ENCODE peak calls at places on chromosomes 4 and X, in six cellular contexts. X, H, C, T, K and W are unnamed samples.

GRCh38 chr4:144754562-144755410 is 108.8 kb downstream of the HHIP start:
- DNase-seq in X (no peak), K (peak; percentile 68), H (no peak), T (peak; percentile 5), C (no peak), W (no peak)

GRCh38 chr4:3868146-3868840 is 102.1 kb downstream of the ADRA2C start:
- DNase-seq in H (no peak), X (no peak), C (no peak), K (peak; percentile 91), T (no peak), W (no peak)

GRCh38 chrX:103776586-103776985 is at the start of gene PLP1:
- DNase-seq in H (no peak), C (no peak), K (no peak), X (no peak), T (no peak), W (no peak)

GRCh38 chr4:85901500-85901899 is 426.6 kb downstream of the ARHGAP24 start:
- DNase-seq in H (no peak), C (no peak), K (no peak), X (no peak), T (no peak), W (no peak)

GRCh38 chrX:7108995-7109634 is 38.4 kb upstream of the STS start:
- DNase-seq in C (no peak), K (no peak), X (no peak), T (no peak), H (no peak), W (no peak)

GRCh38 chr4:139643042-139643895 is 22.4 kb upstream of the MGST2 start:
- DNase-seq in H (no peak), T (no peak), C (no peak), K (peak; percentile 71), X (no peak), W (no peak)

GRCh38 chr4:188986271-188986689 is 847.0 kb downstream of the TRIML1 start:
- DNase-seq in H (no peak), T (no peak), X (no peak), C (no peak), K (no peak), W (no peak)

GRCh38 chr4:128061566-128062536 is 739 bp downstream of the LARP1B start:
- DNase-seq in H (peak; percentile 64), K (peak; percentile 90), T (peak; percentile 74), X (peak; percentile 62), C (peak; percentile 93), W (no peak)

GRCh38 chrX:143429021-143429570 is 88.2 kb downstream of the SPANXN3 start:
- DNase-seq in K (no peak), X (no peak), T (no peak), H (no peak), C (no peak), W (no peak)

GRCh38 chrX:69313622-69314290 is 148.5 kb upstream of the PJA1 start:
- DNase-seq in H (no peak), C (peak; percentile 37), X (no peak), K (peak; percentile 43), T (no peak), W (peak; percentile 64)

GRCh38 chrX:131746491-131746968 is 202.7 kb downstream of the OR13H1 start:
- DNase-seq in C (no peak), H (no peak), X (no peak), K (peak; percentile 66), T (peak; percentile 17), W (no peak)

GRCh38 chrX:19548279-19548678 is 33.0 kb upstream of the MAP3K15 start:
- DNase-seq in K (no peak), T (no peak), X (no peak), C (no peak), H (no peak), W (no peak)

GRCh38 chr4:185019451-185020292 is 1.4 kb downstream of the HELT start:
- DNase-seq in X (no peak), C (no peak), T (no peak), H (no peak), K (peak; percentile 87), W (no peak)

GRCh38 chr4:89914609-89915008 is 20.0 kb downstream of the MMRN1 start:
- DNase-seq in H (no peak), C (no peak), K (no peak), T (no peak), X (no peak), W (no peak)

GRCh38 chr4:8050555-8051206 is 107.9 kb downstream of the ABLIM2 start:
- DNase-seq in T (no peak), H (no peak), K (peak; percentile 92), X (no peak), C (no peak), W (no peak)

GRCh38 chr4:82489076-82489475 is 58.7 kb downstream of the ENOPH1 start:
- DNase-seq in C (no peak), H (no peak), K (no peak), T (no peak), X (no peak), W (no peak)

GRCh38 chrX:41923925-41924693 is 755 bp upstream of the CASK start:
- DNase-seq in H (peak; percentile 12), C (no peak), X (peak; percentile 6), K (peak; percentile 65), T (peak; percentile 12), W (no peak)

GRCh38 chr4:14865804-14866203 is 136.5 kb upstream of the CPEB2 start:
- DNase-seq in X (no peak), T (no peak), C (no peak), K (no peak), H (no peak), W (no peak)

GRCh38 chr4:98627883-98628282 is 30.5 kb downstream of the TSPAN5 start:
- DNase-seq in H (no peak), T (no peak), C (no peak), X (no peak), K (no peak), W (no peak)

GRCh38 chrX:77723684-77724083 is 62.3 kb downstream of the ATRX start:
- DNase-seq in C (no peak), X (no peak), H (no peak), K (no peak), T (no peak), W (no peak)

GRCh38 chr4:70721747-70722146 is at the start of gene RUFY3:
- DNase-seq in H (no peak), T (no peak), X (no peak), K (no peak), C (no peak), W (peak; percentile 90)

GRCh38 chr4:125750827-125751466 is 436.2 kb downstream of the FAT4 start:
- DNase-seq in K (peak; percentile 76), C (no peak), H (no peak), X (no peak), T (no peak), W (no peak)

GRCh38 chrX:21856504-21856903 is 717 bp downstream of the YY2 start:
- DNase-seq in T (no peak), K (no peak), C (no peak), H (no peak), X (no peak), W (no peak)

GRCh38 chr4:101846550-101846949 is 56.0 kb downstream of the BANK1 start:
- DNase-seq in X (no peak), T (no peak), K (peak; percentile 66), H (no peak), C (no peak), W (no peak)

GRCh38 chrX:130211415-130212186 is 39.8 kb downstream of the RAB33A start:
- DNase-seq in X (no peak), H (no peak), K (no peak), T (no peak), C (no peak), W (no peak)

GRCh38 chrX:134676440-134676839 is 18.2 kb upstream of the PLAC1 start:
- DNase-seq in C (no peak), T (no peak), H (no peak), K (no peak), X (no peak), W (no peak)

GRCh38 chrX:47562615-47563243 is 1.7 kb downstream of the ARAF start:
- DNase-seq in T (no peak), H (no peak), C (peak; percentile 75), K (peak; percentile 70), X (no peak), W (no peak)

GRCh38 chrX:49726966-49727365 is 31.2 kb upstream of the PAGE1 start:
- DNase-seq in C (no peak), K (no peak), X (no peak), T (no peak), H (no peak), W (no peak)

GRCh38 chrX:30308263-30309138 is 689 bp downstream of the NR0B1 start:
- DNase-seq in T (peak; percentile 12), X (no peak), H (no peak), K (peak; percentile 82), C (no peak), W (no peak)